ENCODE peak calls at places on chromosomes 1 and 21, in seven cellular contexts. One of them, this sample, is unnamed.

GRCh38 chr1:53249706-53250105 is 11.4 kb upstream of the MAGOH start:
- DNase-seq in fibroblast of pulmonary artery: no peak
- DNase-seq in glutamatergic neuron: no peak
- DNase-seq in CD8-positive, alpha-beta T cell: no peak
- DNase-seq in hepatocyte: peak; percentile 31
- DNase-seq in HFF-Myc: no peak
- DNase-seq in BJ: no peak
- DNase-seq in this sample: no peak

GRCh38 chr1:93180723-93181613 is at the start of gene CCDC18:
- DNase-seq in hepatocyte: no peak
- DNase-seq in fibroblast of pulmonary artery: peak; percentile 53
- DNase-seq in BJ: no peak
- DNase-seq in glutamatergic neuron: no peak
- DNase-seq in CD8-positive, alpha-beta T cell: peak; percentile 71
- DNase-seq in HFF-Myc: no peak
- DNase-seq in this sample: no peak

GRCh38 chr1:107914144-107914543 is 50.8 kb downstream of the VAV3 start:
- DNase-seq in HFF-Myc: no peak
- DNase-seq in CD8-positive, alpha-beta T cell: no peak
- DNase-seq in fibroblast of pulmonary artery: no peak
- DNase-seq in hepatocyte: no peak
- DNase-seq in glutamatergic neuron: no peak
- DNase-seq in BJ: no peak
- DNase-seq in this sample: no peak

GRCh38 chr1:63713627-63714481 is 60.0 kb upstream of the ROR1 start:
- DNase-seq in BJ: peak; percentile 45
- DNase-seq in CD8-positive, alpha-beta T cell: no peak
- DNase-seq in fibroblast of pulmonary artery: peak; percentile 79
- DNase-seq in glutamatergic neuron: no peak
- DNase-seq in hepatocyte: no peak
- DNase-seq in HFF-Myc: peak; percentile 88
- DNase-seq in this sample: no peak

GRCh38 chr21:31656199-31657095 is 3.0 kb upstream of the SOD1 start:
- DNase-seq in glutamatergic neuron: no peak
- DNase-seq in CD8-positive, alpha-beta T cell: no peak
- DNase-seq in BJ: no peak
- DNase-seq in HFF-Myc: no peak
- DNase-seq in hepatocyte: no peak
- DNase-seq in fibroblast of pulmonary artery: no peak
- DNase-seq in this sample: no peak

GRCh38 chr21:34889287-34889536 is 159.9 kb downstream of the RUNX1 start:
- DNase-seq in CD8-positive, alpha-beta T cell: peak; percentile 55
- DNase-seq in glutamatergic neuron: no peak
- DNase-seq in hepatocyte: peak; percentile 78
- DNase-seq in HFF-Myc: no peak
- DNase-seq in fibroblast of pulmonary artery: peak; percentile 80
- DNase-seq in BJ: no peak
- DNase-seq in this sample: no peak

GRCh38 chr1:173818459-173818858 is 6.0 kb upstream of the DARS2 start:
- DNase-seq in glutamatergic neuron: no peak
- DNase-seq in fibroblast of pulmonary artery: no peak
- DNase-seq in HFF-Myc: no peak
- DNase-seq in BJ: no peak
- DNase-seq in hepatocyte: no peak
- DNase-seq in CD8-positive, alpha-beta T cell: no peak
- DNase-seq in this sample: no peak

GRCh38 chr1:18908911-18909771 is 6.8 kb upstream of the ALDH4A1 start:
- DNase-seq in HFF-Myc: no peak
- DNase-seq in CD8-positive, alpha-beta T cell: no peak
- DNase-seq in glutamatergic neuron: no peak
- DNase-seq in fibroblast of pulmonary artery: no peak
- DNase-seq in hepatocyte: no peak
- DNase-seq in BJ: no peak
- DNase-seq in this sample: no peak

GRCh38 chr1:153532769-153533599 is 2.8 kb downstream of the S100A6 start:
- DNase-seq in glutamatergic neuron: peak; percentile 87
- DNase-seq in hepatocyte: peak; percentile 94
- DNase-seq in HFF-Myc: peak; percentile 80
- DNase-seq in CD8-positive, alpha-beta T cell: peak; percentile 75
- DNase-seq in fibroblast of pulmonary artery: peak; percentile 83
- DNase-seq in BJ: peak; percentile 36
- DNase-seq in this sample: peak; percentile 93

GRCh38 chr1:159171688-159172501 is 480 bp downstream of the CADM3 start:
- DNase-seq in glutamatergic neuron: peak; percentile 53
- DNase-seq in BJ: no peak
- DNase-seq in fibroblast of pulmonary artery: peak; percentile 17
- DNase-seq in CD8-positive, alpha-beta T cell: no peak
- DNase-seq in HFF-Myc: no peak
- DNase-seq in hepatocyte: peak; percentile 30
- DNase-seq in this sample: peak; percentile 42

GRCh38 chr21:45112371-45112770 is 38.0 kb downstream of the ADARB1 start:
- DNase-seq in hepatocyte: no peak
- DNase-seq in HFF-Myc: no peak
- DNase-seq in CD8-positive, alpha-beta T cell: no peak
- DNase-seq in BJ: no peak
- DNase-seq in fibroblast of pulmonary artery: no peak
- DNase-seq in glutamatergic neuron: no peak
- DNase-seq in this sample: no peak

DNA sequence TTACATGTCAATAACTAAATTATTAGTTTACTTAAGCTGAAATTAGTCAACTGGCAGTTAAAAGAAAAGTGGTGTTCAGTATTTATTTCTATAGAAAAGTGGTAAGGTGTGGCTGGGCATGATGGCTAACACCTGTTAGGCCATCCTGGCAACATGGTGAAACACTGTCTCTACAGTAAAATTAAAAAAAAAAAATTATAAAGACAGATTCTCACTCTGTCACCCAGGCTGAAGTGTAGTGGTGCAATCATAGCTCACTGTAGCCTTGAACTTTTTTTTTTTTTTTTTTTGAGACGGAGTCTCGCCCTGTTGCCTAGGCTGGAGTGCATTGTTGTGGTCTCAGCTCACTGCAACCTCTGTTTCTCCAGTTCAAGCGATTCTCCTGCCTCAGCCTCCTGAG is 32.9 kb downstream of the WNT4 start:
- DNase-seq in hepatocyte: no peak
- DNase-seq in HFF-Myc: no peak
- DNase-seq in glutamatergic neuron: no peak
- DNase-seq in fibroblast of pulmonary artery: no peak
- DNase-seq in CD8-positive, alpha-beta T cell: no peak
- DNase-seq in BJ: no peak
- DNase-seq in this sample: no peak
- TF ChIP-seq CTCF in hepatocyte: no peak
- TF ChIP-seq CTCF in HFF-Myc: no peak
- TF ChIP-seq CTCF in glutamatergic neuron: no peak
- TF ChIP-seq CTCF in fibroblast of pulmonary artery: no peak
- TF ChIP-seq CTCF in CD8-positive, alpha-beta T cell: no peak
- TF ChIP-seq CTCF in BJ: no peak
- TF ChIP-seq CTCF in this sample: no peak

GRCh38 chr1:29529677-29530278 is 293.5 kb downstream of the PTPRU start:
- DNase-seq in glutamatergic neuron: no peak
- DNase-seq in fibroblast of pulmonary artery: no peak
- DNase-seq in hepatocyte: no peak
- DNase-seq in BJ: no peak
- DNase-seq in HFF-Myc: no peak
- DNase-seq in CD8-positive, alpha-beta T cell: no peak
- DNase-seq in this sample: no peak

GRCh38 chr1:29527314-29528004 is 291.1 kb downstream of the PTPRU start:
- DNase-seq in CD8-positive, alpha-beta T cell: no peak
- DNase-seq in glutamatergic neuron: no peak
- DNase-seq in fibroblast of pulmonary artery: no peak
- DNase-seq in HFF-Myc: no peak
- DNase-seq in hepatocyte: no peak
- DNase-seq in BJ: no peak
- DNase-seq in this sample: no peak

GRCh38 chr1:29532741-29533140 is 296.4 kb downstream of the PTPRU start:
- DNase-seq in hepatocyte: peak; percentile 27
- DNase-seq in HFF-Myc: no peak
- DNase-seq in glutamatergic neuron: no peak
- DNase-seq in BJ: no peak
- DNase-seq in fibroblast of pulmonary artery: peak; percentile 10
- DNase-seq in CD8-positive, alpha-beta T cell: no peak
- DNase-seq in this sample: no peak

GRCh38 chr1:29532285-29532684 is 296.0 kb downstream of the PTPRU start:
- DNase-seq in hepatocyte: no peak
- DNase-seq in HFF-Myc: no peak
- DNase-seq in fibroblast of pulmonary artery: no peak
- DNase-seq in glutamatergic neuron: no peak
- DNase-seq in CD8-positive, alpha-beta T cell: no peak
- DNase-seq in BJ: no peak
- DNase-seq in this sample: no peak

GRCh38 chr1:29531596-29531995 is 295.3 kb downstream of the PTPRU start:
- DNase-seq in glutamatergic neuron: no peak
- DNase-seq in CD8-positive, alpha-beta T cell: no peak
- DNase-seq in fibroblast of pulmonary artery: no peak
- DNase-seq in HFF-Myc: no peak
- DNase-seq in hepatocyte: no peak
- DNase-seq in BJ: no peak
- DNase-seq in this sample: no peak
- TF ChIP-seq CTCF in glutamatergic neuron: no peak
- TF ChIP-seq CTCF in CD8-positive, alpha-beta T cell: no peak
- TF ChIP-seq CTCF in fibroblast of pulmonary artery: no peak
- TF ChIP-seq CTCF in HFF-Myc: no peak
- TF ChIP-seq CTCF in hepatocyte: no peak
- TF ChIP-seq CTCF in BJ: no peak
- TF ChIP-seq CTCF in this sample: no peak

GRCh38 chr1:95451054-95451453 is 217.0 kb downstream of the RWDD3 start:
- DNase-seq in HFF-Myc: no peak
- DNase-seq in glutamatergic neuron: no peak
- DNase-seq in hepatocyte: no peak
- DNase-seq in CD8-positive, alpha-beta T cell: no peak
- DNase-seq in BJ: no peak
- DNase-seq in fibroblast of pulmonary artery: no peak
- DNase-seq in this sample: no peak
- TF ChIP-seq CTCF in HFF-Myc: no peak
- TF ChIP-seq CTCF in glutamatergic neuron: peak; percentile 26
- TF ChIP-seq CTCF in hepatocyte: no peak
- TF ChIP-seq CTCF in CD8-positive, alpha-beta T cell: no peak
- TF ChIP-seq CTCF in BJ: no peak
- TF ChIP-seq CTCF in fibroblast of pulmonary artery: no peak
- TF ChIP-seq CTCF in this sample: peak; percentile 32

DNA sequence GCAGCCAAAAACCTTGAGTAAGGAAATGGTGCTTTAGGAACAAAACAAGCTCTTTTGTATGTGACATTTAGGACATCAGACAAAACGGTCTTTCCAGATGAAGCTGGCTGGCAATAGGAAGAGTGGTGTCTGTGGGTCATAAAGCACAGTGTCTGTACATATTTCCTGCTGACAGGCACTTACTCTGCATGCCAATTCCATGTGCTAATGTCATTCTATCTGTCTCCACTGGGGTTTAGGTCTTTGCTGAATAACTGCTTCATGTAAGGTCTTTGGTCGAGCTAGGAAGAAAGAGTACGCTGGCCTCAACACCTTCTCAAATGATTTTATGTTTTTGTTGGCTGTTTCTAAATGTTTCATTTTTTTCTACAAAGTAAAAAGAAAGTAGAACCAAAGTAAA is 163.5 kb downstream of the BRINP2 start:
- DNase-seq in BJ: no peak
- DNase-seq in fibroblast of pulmonary artery: no peak
- DNase-seq in glutamatergic neuron: no peak
- DNase-seq in HFF-Myc: no peak
- DNase-seq in hepatocyte: peak; percentile 25
- DNase-seq in CD8-positive, alpha-beta T cell: no peak
- DNase-seq in this sample: no peak
- TF ChIP-seq CTCF in BJ: no peak
- TF ChIP-seq CTCF in fibroblast of pulmonary artery: peak; percentile 11
- TF ChIP-seq CTCF in glutamatergic neuron: peak; percentile 32
- TF ChIP-seq CTCF in HFF-Myc: no peak
- TF ChIP-seq CTCF in hepatocyte: peak; percentile 21
- TF ChIP-seq CTCF in CD8-positive, alpha-beta T cell: no peak
- TF ChIP-seq CTCF in this sample: no peak

GRCh38 chr1:184241446-184241845 is 145.4 kb upstream of the C1orf21 start:
- DNase-seq in hepatocyte: no peak
- DNase-seq in CD8-positive, alpha-beta T cell: no peak
- DNase-seq in glutamatergic neuron: no peak
- DNase-seq in fibroblast of pulmonary artery: no peak
- DNase-seq in BJ: no peak
- DNase-seq in HFF-Myc: no peak
- DNase-seq in this sample: no peak

GRCh38 chr1:184237588-184237987 is 149.2 kb upstream of the C1orf21 start:
- DNase-seq in glutamatergic neuron: no peak
- DNase-seq in hepatocyte: no peak
- DNase-seq in HFF-Myc: no peak
- DNase-seq in fibroblast of pulmonary artery: no peak
- DNase-seq in BJ: no peak
- DNase-seq in CD8-positive, alpha-beta T cell: no peak
- DNase-seq in this sample: no peak

GRCh38 chr1:184244962-184245361 is 141.9 kb upstream of the C1orf21 start:
- DNase-seq in BJ: no peak
- DNase-seq in HFF-Myc: no peak
- DNase-seq in glutamatergic neuron: no peak
- DNase-seq in CD8-positive, alpha-beta T cell: no peak
- DNase-seq in hepatocyte: no peak
- DNase-seq in fibroblast of pulmonary artery: no peak
- DNase-seq in this sample: no peak

DNA sequence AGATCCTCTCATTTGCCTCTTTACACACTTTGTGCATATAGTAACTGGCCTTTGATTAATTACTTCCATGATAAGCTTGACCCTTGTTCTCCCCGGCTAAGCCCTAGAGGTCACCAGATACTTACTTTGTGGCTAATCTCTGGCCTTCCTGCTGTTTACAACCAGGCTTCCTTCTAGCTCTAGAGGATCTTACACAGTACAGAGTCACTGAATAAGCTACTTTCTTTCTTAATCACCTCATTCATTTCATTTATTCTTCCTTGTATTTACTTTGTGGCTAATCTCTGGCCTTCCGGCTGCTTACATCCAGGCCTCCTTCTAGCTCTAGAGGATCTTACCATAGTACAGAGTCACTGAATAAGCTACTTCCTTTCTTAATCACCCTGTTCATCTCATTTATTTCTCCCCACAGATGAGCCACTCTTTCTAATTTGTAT is 144.3 kb upstream of the C1orf21 start:
- DNase-seq in hepatocyte: peak; percentile 38
- DNase-seq in CD8-positive, alpha-beta T cell: no peak
- DNase-seq in glutamatergic neuron: no peak
- DNase-seq in BJ: peak; percentile 13
- DNase-seq in HFF-Myc: no peak
- DNase-seq in fibroblast of pulmonary artery: peak; percentile 41
- DNase-seq in this sample: no peak
- TF ChIP-seq CTCF in hepatocyte: peak; percentile 37
- TF ChIP-seq CTCF in CD8-positive, alpha-beta T cell: no peak
- TF ChIP-seq CTCF in glutamatergic neuron: no peak
- TF ChIP-seq CTCF in BJ: no peak
- TF ChIP-seq CTCF in HFF-Myc: no peak
- TF ChIP-seq CTCF in fibroblast of pulmonary artery: no peak
- TF ChIP-seq CTCF in this sample: peak; percentile 49

GRCh38 chr1:203083463-203083921 is 2.3 kb downstream of the MYOG start:
- DNase-seq in BJ: no peak
- DNase-seq in CD8-positive, alpha-beta T cell: no peak
- DNase-seq in HFF-Myc: no peak
- DNase-seq in glutamatergic neuron: no peak
- DNase-seq in hepatocyte: no peak
- DNase-seq in fibroblast of pulmonary artery: no peak
- DNase-seq in this sample: no peak
- TF ChIP-seq CTCF in BJ: no peak
- TF ChIP-seq CTCF in CD8-positive, alpha-beta T cell: no peak
- TF ChIP-seq CTCF in HFF-Myc: no peak
- TF ChIP-seq CTCF in glutamatergic neuron: no peak
- TF ChIP-seq CTCF in hepatocyte: no peak
- TF ChIP-seq CTCF in fibroblast of pulmonary artery: no peak
- TF ChIP-seq CTCF in this sample: no peak

GRCh38 chr1:235776396-235776795 is 90.3 kb downstream of the LYST start:
- DNase-seq in BJ: no peak
- DNase-seq in hepatocyte: no peak
- DNase-seq in glutamatergic neuron: no peak
- DNase-seq in CD8-positive, alpha-beta T cell: no peak
- DNase-seq in fibroblast of pulmonary artery: no peak
- DNase-seq in HFF-Myc: no peak
- DNase-seq in this sample: no peak
- TF ChIP-seq CTCF in BJ: no peak
- TF ChIP-seq CTCF in hepatocyte: no peak
- TF ChIP-seq CTCF in glutamatergic neuron: no peak
- TF ChIP-seq CTCF in CD8-positive, alpha-beta T cell: no peak
- TF ChIP-seq CTCF in fibroblast of pulmonary artery: no peak
- TF ChIP-seq CTCF in HFF-Myc: no peak
- TF ChIP-seq CTCF in this sample: no peak

This sample was measured in D721Med.